ENCODE peak calls at places on chromosomes 7 and 10, in ten cellular contexts. R, J, W, S, X, A, D, I, K and N are unnamed samples.

GRCh38 chr10:112956631-112957350 is 6.7 kb downstream of the TCF7L2 start:
- DNase-seq in X (no peak), J (no peak), S (no peak), D (no peak), A (no peak), I (peak), W (peak), K (no peak), R (peak), N (peak)

GRCh38 chr7:30654296-30655090 is 27.8 kb downstream of the CRHR2 start:
- DNase-seq in A (no peak), R (no peak), W (no peak), J (no peak), X (no peak), S (no peak), D (no peak), K (no peak), I (no peak), N (no peak)

GRCh38 chr10:124403548-124403947 is 15.2 kb downstream of the OAT start:
- DNase-seq in W (peak), S (no peak), I (peak), D (no peak), K (peak), A (peak), J (peak), R (peak), X (peak), N (peak)

GRCh38 chr10:110739811-110740271 is 95.7 kb downstream of the RBM20 start:
- DNase-seq in R (peak), A (no peak), J (no peak), S (no peak), K (no peak), W (no peak), D (no peak), X (no peak), I (no peak), N (peak)

GRCh38 chr10:97623277-97623676 is 10.0 kb downstream of the MORN4 start:
- DNase-seq in S (no peak), K (no peak), R (no peak), J (no peak), I (no peak), D (no peak), X (no peak), A (no peak), W (no peak), N (no peak)

GRCh38 chr10:99938563-99938962 is 71.2 kb downstream of the DNMBP start:
- DNase-seq in X (no peak), R (peak), A (no peak), I (no peak), D (no peak), K (no peak), W (no peak), J (no peak), S (no peak), N (peak)

GRCh38 chr7:130732980-130733865 is 784 bp downstream of the KLF14 start:
- DNase-seq in W (peak), A (peak), K (peak), J (no peak), S (peak), I (no peak), D (no peak), R (no peak), X (no peak), N (no peak)

GRCh38 chr10:94423627-94424026 is 21.3 kb downstream of the TBC1D12 start:
- DNase-seq in W (no peak), X (no peak), I (peak), J (peak), D (no peak), A (peak), K (no peak), S (no peak), R (peak), N (peak)

GRCh38 chr10:34504534-34504933 is 310.6 kb downstream of the PARD3 start:
- DNase-seq in A (peak), R (peak), I (peak), K (peak), X (peak), D (no peak), J (peak), W (no peak), S (no peak), N (peak)

GRCh38 chr7:953547-954327 is 743 bp downstream of the ADAP1 start:
- DNase-seq in X (no peak), K (peak), D (no peak), R (peak), J (no peak), A (peak), W (peak), S (peak), I (no peak), N (peak)

GRCh38 chr10:126016156-126016805 is 119.9 kb downstream of the FANK1 start:
- DNase-seq in K (peak), A (no peak), W (no peak), X (no peak), I (no peak), J (no peak), S (no peak), D (no peak), R (no peak), N (no peak)

GRCh38 chr10:112649492-112650152 is 202.6 kb downstream of the VTI1A start:
- DNase-seq in W (no peak), R (no peak), A (no peak), I (peak), X (no peak), J (no peak), S (no peak), D (no peak), K (no peak), N (no peak)

GRCh38 chr10:64576497-64576896 is 1055.3 kb downstream of the REEP3 start:
- DNase-seq in I (no peak), R (no peak), X (no peak), A (no peak), D (no peak), J (no peak), S (no peak), K (no peak), W (no peak), N (no peak)

GRCh38 chr7:50856821-50857220 is 74.1 kb upstream of the GRB10 start:
- DNase-seq in W (no peak), S (no peak), J (no peak), K (no peak), I (no peak), X (no peak), R (peak), D (no peak), A (peak), N (no peak)

GRCh38 chr7:1966631-1967200 is 266.0 kb downstream of the MAD1L1 start:
- DNase-seq in R (no peak), X (no peak), W (no peak), K (no peak), S (no peak), A (no peak), J (no peak), I (no peak), D (no peak), N (no peak)

GRCh38 chr10:124025638-124026336 is 67.6 kb downstream of the CHST15 start:
- DNase-seq in I (peak), K (peak), D (no peak), J (no peak), A (peak), W (peak), S (no peak), R (peak), X (no peak), N (peak)

GRCh38 chr7:42432644-42433043 is 195.6 kb upstream of the GLI3 start:
- DNase-seq in R (no peak), A (no peak), S (peak), W (no peak), K (no peak), J (no peak), D (no peak), I (no peak), X (no peak), N (no peak)

GRCh38 chr7:156115582-156115981 is 303.3 kb upstream of the SHH start:
- DNase-seq in K (no peak), D (no peak), S (no peak), R (no peak), X (no peak), J (no peak), I (no peak), W (no peak), A (no peak), N (no peak)

GRCh38 chr10:94524146-94524545 is 21.4 kb upstream of the HELLS start:
- DNase-seq in J (peak), K (no peak), W (no peak), S (no peak), D (no peak), R (peak), I (peak), X (no peak), A (peak), N (peak)

GRCh38 chr10:17427201-17427600 is 27.2 kb downstream of the ST8SIA6 start:
- DNase-seq in I (no peak), A (no peak), W (no peak), X (no peak), S (no peak), J (no peak), K (no peak), R (no peak), D (no peak), N (no peak)

GRCh38 chr10:132645630-132646442 is 108.2 kb downstream of the INPP5A start:
- DNase-seq in K (no peak), J (no peak), R (no peak), I (no peak), S (no peak), W (no peak), X (no peak), A (no peak), D (no peak), N (no peak)

GRCh38 chr10:75029874-75030273 is 81.6 kb upstream of the SAMD8 start:
- DNase-seq in J (no peak), W (no peak), S (no peak), R (no peak), X (no peak), K (no peak), D (no peak), I (no peak), A (no peak), N (no peak)